ENCODE peak calls at places on chromosomes 3 and 15, in six cellular contexts. K is HAP-1; R is HL-60; D is activated naive CD4-positive, alpha-beta T cell treated with anti-CD3 and anti-CD28 coated beads, Interleukin-2, amount 10 ng/mL, durations not matched to agents 7 days and 5 days; Z is LHCN-M2; B is naive thymus-derived CD8-positive, alpha-beta T cell. V is an unnamed sample.
A peak's percentile ranks its signal among the peaks of the same experiment; 100 is the strongest.

GRCh38 chr3:196666001-196666867 is 26.7 kb downstream of the NRROS start:
- DNase-seq in Z (peak; percentile 93), B (no peak), K (peak; percentile 57), R (peak; percentile 86), D (no peak), V (no peak)

GRCh38 chr3:32175607-32176197 is 62.8 kb upstream of the CMTM8 start:
- DNase-seq in D (peak; percentile 67), Z (peak; percentile 68), B (peak; percentile 58), R (peak; percentile 56), K (peak; percentile 82), V (peak; percentile 68)

GRCh38 chr3:128236667-128237066 is 83.4 kb downstream of the EEFSEC start:
- DNase-seq in R (no peak), D (no peak), Z (no peak), B (no peak), K (no peak), V (no peak)

GRCh38 chr3:54356299-54357037 is 234.1 kb downstream of the CACNA2D3 start:
- DNase-seq in R (no peak), Z (no peak), K (no peak), B (no peak), D (no peak), V (peak; percentile 64)

GRCh38 chr3:105368575-105369500 is 2.1 kb downstream of the ALCAM start:
- DNase-seq in Z (peak; percentile 68), K (peak; percentile 44), B (peak; percentile 76), R (peak; percentile 47), D (peak; percentile 79), V (peak; percentile 56)

GRCh38 chr15:62781081-62781497 is 261.5 kb upstream of the TPM1 start:
- DNase-seq in D (no peak), Z (no peak), K (no peak), R (no peak), B (no peak), V (no peak)

GRCh38 chr3:78993375-78993774 is 774.4 kb downstream of the ROBO1 start:
- DNase-seq in D (no peak), K (no peak), B (no peak), Z (no peak), R (no peak), V (peak; percentile 20)

GRCh38 chr15:35674873-35675781 is 129.2 kb upstream of the DPH6 start:
- DNase-seq in B (no peak), D (no peak), R (no peak), Z (peak; percentile 42), K (no peak), V (no peak)

GRCh38 chr3:127409421-127410136 is 121.7 kb upstream of the PRR20G start:
- DNase-seq in K (no peak), R (no peak), Z (no peak), D (no peak), B (no peak), V (peak; percentile 9)

GRCh38 chr3:105328338-105328730 is 38.4 kb upstream of the ALCAM start:
- DNase-seq in D (no peak), K (no peak), R (no peak), B (no peak), Z (no peak), V (no peak)

GRCh38 chr15:92043283-92043682 is 189.8 kb downstream of the SLCO3A1 start:
- DNase-seq in K (no peak), D (no peak), R (no peak), Z (no peak), B (no peak), V (no peak)

GRCh38 chr15:68732451-68732850 is 88.2 kb downstream of the ANP32A start:
- DNase-seq in K (no peak), Z (no peak), B (no peak), D (no peak), R (no peak), V (no peak)

GRCh38 chr3:55191911-55192787 is 264.3 kb upstream of the LRTM1 start:
- DNase-seq in B (no peak), Z (peak; percentile 98), D (no peak), K (no peak), R (no peak), V (no peak)

GRCh38 chr3:67610458-67610857 is 44.0 kb downstream of the SUCLG2 start:
- DNase-seq in Z (peak; percentile 71), D (no peak), K (no peak), B (no peak), R (no peak), V (no peak)

GRCh38 chr3:12447075-12447474 is 37.2 kb upstream of the TSEN2 start:
- DNase-seq in Z (no peak), K (no peak), R (no peak), D (no peak), B (no peak), V (no peak)

GRCh38 chr15:25832158-25832557 is 31.0 kb downstream of the ATP10A start:
- DNase-seq in Z (peak; percentile 12), K (no peak), B (no peak), R (no peak), D (no peak), V (no peak)

GRCh38 chr3:195774917-195775316 is 36.8 kb downstream of the MUC4 start:
- DNase-seq in K (peak; percentile 72), R (no peak), Z (peak; percentile 24), B (no peak), D (no peak), V (peak; percentile 66)

GRCh38 chr15:41285285-41285684 is 47.1 kb downstream of the OIP5 start:
- DNase-seq in B (no peak), Z (no peak), R (no peak), D (no peak), K (no peak), V (no peak)

GRCh38 chr3:100097919-100098896 is 16.1 kb downstream of the FILIP1L start:
- DNase-seq in B (no peak), Z (no peak), D (no peak), R (no peak), K (no peak), V (peak; percentile 60)

GRCh38 chr3:111859974-111860859 is 1.2 kb downstream of the PHLDB2 start:
- DNase-seq in R (no peak), K (peak; percentile 90), D (peak; percentile 69), B (peak; percentile 43), Z (peak; percentile 91), V (peak; percentile 73)

GRCh38 chr3:97910931-97911351 is 61.3 kb downstream of the RIOX2 start:
- DNase-seq in B (peak; percentile 46), K (no peak), Z (no peak), R (peak; percentile 73), D (peak; percentile 48), V (no peak)

GRCh38 chr3:194687638-194688206 is 2.0 kb downstream of the FAM43A start:
- DNase-seq in B (peak; percentile 44), Z (no peak), R (peak; percentile 76), D (peak; percentile 77), K (peak; percentile 80), V (peak; percentile 35)

GRCh38 chr15:101490922-101491738 is 1.6 kb upstream of the PCSK6 start:
- DNase-seq in Z (no peak), R (no peak), D (no peak), B (no peak), K (no peak), V (no peak)

GRCh38 chr15:80099246-80099645 is 39.8 kb downstream of the ZFAND6 start:
- DNase-seq in B (no peak), R (no peak), D (no peak), Z (no peak), K (no peak), V (no peak)

GRCh38 chr3:165440380-165440779 is 244.2 kb upstream of the SLITRK3 start:
- DNase-seq in R (no peak), B (no peak), Z (no peak), K (no peak), D (no peak), V (no peak)

GRCh38 chr3:180048108-180048507 is 11.4 kb upstream of the PEX5L start:
- DNase-seq in R (peak; percentile 29), D (no peak), B (no peak), Z (no peak), K (no peak), V (no peak)

GRCh38 chr3:189813652-189814245 is 182.6 kb downstream of the TP63 start:
- DNase-seq in D (no peak), Z (no peak), K (no peak), B (no peak), R (no peak), V (no peak)

GRCh38 chr3:153151037-153151436 is 11.0 kb upstream of the RAP2B start:
- DNase-seq in D (no peak), Z (no peak), B (no peak), K (no peak), R (no peak), V (no peak)

GRCh38 chr3:110736332-110736731 is 335.3 kb upstream of the NECTIN3 start:
- DNase-seq in B (no peak), Z (no peak), K (no peak), D (no peak), R (peak; percentile 2), V (no peak)

GRCh38 chr3:77039606-77040553 is at the start of gene ROBO2:
- DNase-seq in K (peak; percentile 80), D (no peak), B (no peak), Z (no peak), R (no peak), V (no peak)

GRCh38 chr3:147397155-147397888 is 9.0 kb downstream of the ZIC4 start:
- DNase-seq in Z (no peak), D (no peak), R (no peak), K (no peak), B (no peak), V (no peak)

GRCh38 chr15:59703979-59704796 is 15.1 kb upstream of the BNIP2 start:
- DNase-seq in Z (no peak), R (no peak), B (no peak), D (no peak), K (no peak), V (no peak)

GRCh38 chr3:154972951-154973350 is 107.2 kb upstream of the MME start:
- DNase-seq in D (no peak), K (no peak), R (no peak), Z (peak; percentile 46), B (no peak), V (no peak)

GRCh38 chr3:195895900-195896360 is 12.4 kb downstream of the TNK2 start:
- DNase-seq in D (peak; percentile 77), K (peak; percentile 65), B (peak; percentile 79), Z (no peak), R (peak; percentile 71), V (peak; percentile 60)

V was measured in adrenal gland.